ENCODE peak calls at places on chromosomes 1 and 21, in ten cellular contexts. O is body of pancreas, T is progenitor cell of endocrine pancreas, R is A673, I is fibroblast of mammary gland, A is GM23338, E is mammary epithelial cell, V is HCT116, D is HFF-Myc, N is foreskin fibroblast. X is an unnamed sample.

GRCh38 chr1:206905295-206906164 is 8.3 kb downstream of the IL24 start:
- DNase-seq in R (peak; percentile 79), I (peak; percentile 93), T (no peak), A (no peak), V (peak; percentile 31), D (peak; percentile 82), N (peak; percentile 91), E (peak; percentile 97), O (no peak), X (no peak)

GRCh38 chr1:206890690-206891089 is 6.6 kb upstream of the IL24 start:
- DNase-seq in T (no peak), N (no peak), O (no peak), E (peak; percentile 64), D (no peak), V (no peak), R (peak; percentile 33), A (no peak), I (peak; percentile 71), X (no peak)

GRCh38 chr1:62299426-62300200 is 19.6 kb downstream of the KANK4 start:
- DNase-seq in R (no peak), N (no peak), V (no peak), O (peak; percentile 72), D (no peak), T (no peak), I (no peak), A (no peak), E (peak; percentile 70), X (no peak)

GRCh38 chr21:32073593-32073992 is 200.8 kb downstream of the HUNK start:
- DNase-seq in A (no peak), V (no peak), I (no peak), R (no peak), D (no peak), E (no peak), T (no peak), O (no peak), N (no peak), X (no peak)

GRCh38 chr1:13930151-13930550 is 230.2 kb downstream of the PRDM2 start:
- DNase-seq in I (no peak), D (no peak), N (peak; percentile 16), T (no peak), O (no peak), E (no peak), V (peak; percentile 27), R (peak; percentile 15), A (peak; percentile 78), X (peak; percentile 25)

GRCh38 chr1:46820560-46821060 is 21.8 kb downstream of the CYP4B1 start:
- DNase-seq in N (no peak), D (no peak), E (no peak), V (no peak), A (no peak), T (no peak), R (no peak), I (no peak), O (no peak), X (no peak)

GRCh38 chr1:203601717-203602309 is 24.8 kb upstream of the ATP2B4 start:
- DNase-seq in I (no peak), O (no peak), V (no peak), D (no peak), A (no peak), T (no peak), N (no peak), R (no peak), E (peak; percentile 78), X (no peak)

GRCh38 chr1:179599623-179600249 is 8.1 kb downstream of the TDRD5 start:
- DNase-seq in R (peak; percentile 51), N (peak; percentile 21), O (no peak), E (peak; percentile 32), I (peak; percentile 38), A (peak; percentile 45), V (peak; percentile 44), D (peak; percentile 2), T (no peak), X (peak; percentile 16)

GRCh38 chr1:182779530-182779929 is 10.0 kb upstream of the NPL start:
- DNase-seq in V (no peak), D (no peak), O (no peak), E (no peak), N (no peak), I (no peak), A (no peak), R (no peak), T (no peak), X (no peak)

GRCh38 chr1:115927971-115928370 is 48.3 kb upstream of the SLC22A15 start:
- DNase-seq in A (no peak), D (no peak), N (no peak), V (no peak), T (no peak), E (peak; percentile 58), I (no peak), R (no peak), O (no peak), X (no peak)
- TF ChIP-seq CTCF in A (no peak), D (no peak), N (no peak), V (no peak), T (no peak), E (no peak), I (no peak), R (no peak), O (no peak), X (no peak)

DNA sequence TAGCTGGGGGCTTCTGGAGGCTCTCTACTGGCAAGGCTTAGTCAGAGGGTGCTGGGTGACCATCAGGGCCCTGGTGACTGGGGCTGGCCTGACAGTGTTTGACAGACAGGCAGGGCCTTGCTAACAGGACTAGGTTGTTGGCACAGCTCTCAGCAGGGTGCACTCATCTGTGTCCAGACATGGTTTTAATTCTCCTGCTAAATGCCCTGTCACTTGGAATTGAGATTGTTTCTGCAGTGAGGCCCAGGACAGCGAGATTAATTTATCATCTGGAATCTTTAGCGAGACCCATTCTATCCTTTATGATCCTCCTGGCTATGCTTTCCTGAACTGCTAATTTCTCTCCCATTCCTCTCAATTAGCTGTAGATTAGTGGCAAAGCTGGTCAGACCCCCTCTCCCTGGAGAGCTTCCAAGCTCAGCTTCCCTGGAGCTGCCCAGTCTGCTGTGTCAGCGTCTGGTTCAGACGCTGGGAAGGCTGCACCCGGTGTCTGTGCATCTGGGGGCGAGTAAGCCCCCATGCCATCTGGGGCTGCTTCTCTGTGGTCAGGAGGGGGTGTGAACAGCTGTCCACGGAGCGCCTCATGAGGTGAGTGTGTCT is 20.9 kb downstream of the SLC6A17 start:
- DNase-seq in R (no peak), D (no peak), I (no peak), O (no peak), E (no peak), V (no peak), A (no peak), N (no peak), T (no peak), X (no peak)
- TF ChIP-seq CTCF in R (no peak), D (no peak), I (no peak), O (no peak), E (no peak), V (no peak), A (no peak), N (no peak), T (no peak), X (no peak)

GRCh38 chr1:59720716-59721115 is 94.0 kb upstream of the HOOK1 start:
- DNase-seq in O (no peak), N (no peak), V (no peak), E (no peak), I (no peak), T (no peak), D (no peak), R (no peak), A (no peak), X (no peak)

GRCh38 chr1:59716551-59717231 is 98.1 kb upstream of the HOOK1 start:
- DNase-seq in A (no peak), D (no peak), O (no peak), T (no peak), R (no peak), E (no peak), N (no peak), V (no peak), I (no peak), X (no peak)

GRCh38 chr1:59718989-59719360 is 95.8 kb upstream of the HOOK1 start:
- DNase-seq in O (no peak), D (no peak), T (no peak), E (no peak), I (no peak), R (no peak), V (no peak), A (no peak), N (no peak), X (no peak)

GRCh38 chr1:59714966-59715365 is 99.8 kb upstream of the HOOK1 start:
- DNase-seq in O (no peak), T (no peak), E (no peak), R (no peak), D (no peak), I (no peak), V (no peak), N (peak; percentile 53), A (no peak), X (no peak)

GRCh38 chr1:59718064-59718988 is 96.4 kb upstream of the HOOK1 start:
- DNase-seq in E (peak; percentile 23), N (no peak), V (peak; percentile 42), R (peak; percentile 68), D (no peak), I (peak; percentile 30), T (no peak), A (peak; percentile 55), O (no peak), X (no peak)
- TF ChIP-seq CTCF in E (peak; percentile 40), N (no peak), V (peak; percentile 47), R (peak; percentile 76), D (peak; percentile 15), I (peak; percentile 28), T (peak; percentile 57), A (peak; percentile 56), O (peak; percentile 39), X (peak; percentile 49)

DNA sequence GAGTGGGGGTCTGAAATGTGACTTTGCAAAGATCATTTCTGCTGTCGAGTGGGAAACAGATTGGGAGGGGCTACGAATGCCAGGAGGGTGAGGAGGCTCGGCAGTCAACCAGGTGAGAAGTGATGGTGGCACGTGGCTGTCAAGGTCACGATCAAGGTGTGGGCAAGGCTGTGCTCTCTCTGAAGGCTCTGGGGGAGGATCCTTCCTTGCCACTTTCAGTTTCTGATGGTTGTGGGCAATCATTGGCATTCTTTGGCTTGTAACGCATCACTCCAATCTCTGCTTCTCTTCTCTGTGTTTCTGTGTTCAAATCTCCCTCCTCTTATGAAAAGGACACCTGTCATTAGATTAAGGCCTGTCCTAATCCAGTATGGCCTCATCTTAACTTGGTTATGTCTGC is 6.1 kb upstream of the SPSB1 start:
- DNase-seq in D (no peak), I (no peak), E (no peak), N (no peak), V (no peak), R (no peak), A (no peak), T (no peak), O (no peak), X (no peak)
- TF ChIP-seq CTCF in D (no peak), I (no peak), E (no peak), N (no peak), V (no peak), R (no peak), A (no peak), T (no peak), O (no peak), X (no peak)

X was measured in nephron progenitor cell.